ENCODE peak calls at places on chromosomes 16 and 17, in seven cellular contexts. B is NCI-H187; H is activated naive CD4-positive, alpha-beta T cell treated with anti-CD3 and anti-CD28 coated beads for 36 hours; S is iPS DF 6.9; G is caudate nucleus; P is activated effector memory CD4-positive, alpha-beta T cell treated with Interleukin-2 at 50 U/mL for 16 hours; K is NCI-H1417 treated with DMSO at 0.1 percent for 48 hours. W is an unnamed sample.

GRCh38 chr17:1104222-1104621 is 75.6 kb downstream of the ABR start:
- DNase-seq in B (no peak), H (no peak), S (no peak), G (no peak), P (no peak), K (no peak), W (no peak)

GRCh38 chr16:11597737-11598136 is 11.0 kb upstream of the LITAF start:
- DNase-seq in B (no peak), H (no peak), S (no peak), G (no peak), P (no peak), K (no peak), W (no peak)

GRCh38 chr16:19084879-19085278 is 17.5 kb downstream of the COQ7 start:
- DNase-seq in B (no peak), H (no peak), S (no peak), G (no peak), P (no peak), K (no peak), W (no peak)

GRCh38 chr16:27491894-27492587 is 57.7 kb downstream of the GTF3C1 start:
- DNase-seq in B (no peak), H (no peak), S (no peak), G (no peak), P (no peak), K (no peak), W (no peak)

GRCh38 chr17:56260421-56260820 is 107.1 kb downstream of the ANKFN1 start:
- DNase-seq in B (no peak), H (no peak), S (no peak), G (no peak), P (no peak), K (no peak), W (no peak)

GRCh38 chr17:30917050-30917449 is 4.7 kb upstream of the ADAP2 start:
- DNase-seq in B (no peak), H (no peak), S (no peak), G (no peak), P (no peak), K (no peak), W (no peak)

GRCh38 chr16:3431779-3432219 is 11.5 kb downstream of the ZNF597 start:
- DNase-seq in B (no peak), H (peak), S (no peak), G (no peak), P (peak), K (no peak), W (no peak)

GRCh38 chr17:68431661-68432071 is 25.6 kb downstream of the WIPI1 start:
- DNase-seq in B (no peak), H (peak), S (no peak), G (no peak), P (peak), K (no peak), W (no peak)

GRCh38 chr17:57874434-57875108 is 24.7 kb upstream of the MRPS23 start:
- DNase-seq in B (no peak), H (peak), S (no peak), G (peak), P (no peak), K (no peak), W (no peak)

GRCh38 chr16:50398336-50398735 is 29.5 kb upstream of the BRD7 start:
- DNase-seq in B (no peak), H (no peak), S (no peak), G (no peak), P (no peak), K (no peak), W (no peak)

GRCh38 chr17:81073967-81074366 is 39.0 kb downstream of the BAIAP2 start:
- DNase-seq in B (no peak), H (no peak), S (no peak), G (no peak), P (no peak), K (no peak), W (no peak)

GRCh38 chr16:81873843-81874752 is 95.0 kb downstream of the PLCG2 start:
- DNase-seq in B (no peak), H (peak), S (no peak), G (no peak), P (peak), K (no peak), W (no peak)

GRCh38 chr16:56812884-56813283 is 52.1 kb upstream of the SLC12A3 start:
- DNase-seq in B (no peak), H (no peak), S (no peak), G (no peak), P (no peak), K (no peak), W (no peak)

GRCh38 chr17:80939151-80940145 is 52.2 kb upstream of the CHMP6 start:
- DNase-seq in B (no peak), H (no peak), S (no peak), G (no peak), P (no peak), K (no peak), W (no peak)

GRCh38 chr16:23673971-23674614 is 4.6 kb upstream of the PLK1 start:
- DNase-seq in B (no peak), H (no peak), S (no peak), G (no peak), P (no peak), K (no peak), W (no peak)

GRCh38 chr16:72959301-72959996 is 88.5 kb downstream of the ZFHX3 start:
- DNase-seq in B (no peak), H (no peak), S (no peak), G (no peak), P (no peak), K (no peak), W (no peak)

GRCh38 chr16:4319454-4319853 is 3.6 kb downstream of the GLIS2 start:
- DNase-seq in B (no peak), H (no peak), S (no peak), G (no peak), P (peak), K (no peak), W (no peak)

GRCh38 chr16:68987734-68988457 is 117.6 kb upstream of the HAS3 start:
- DNase-seq in B (no peak), H (no peak), S (no peak), G (no peak), P (no peak), K (no peak), W (no peak)

W was measured in NCI-H2107.